ENCODE peak calls at places on chromosomes 11 and 22, in ten cellular contexts. D, U, E, R, O, M, J, T, X and S are unnamed samples.

GRCh38 chr11:118064956-118065355 is 11.9 kb upstream of the TMPRSS4 start:
- DNase-seq in J (no peak), O (no peak), X (no peak), E (no peak), U (no peak), T (no peak), R (no peak), M (no peak), D (no peak), S (no peak)

GRCh38 chr11:85099522-85099921 is 527.6 kb downstream of the DLG2 start:
- DNase-seq in X (no peak), O (no peak), T (no peak), M (no peak), E (no peak), D (no peak), R (no peak), J (no peak), U (no peak), S (no peak)

GRCh38 chr22:46450931-46451660 is 86.3 kb downstream of the CELSR1 start:
- DNase-seq in X (no peak), T (no peak), M (no peak), E (no peak), J (no peak), R (peak; percentile 40), D (peak; percentile 73), O (peak; percentile 88), U (no peak), S (no peak)

GRCh38 chr11:104918113-104918824 is 20.0 kb upstream of the CASP12 start:
- DNase-seq in R (peak; percentile 44), E (no peak), O (no peak), M (no peak), X (no peak), D (peak; percentile 11), U (no peak), J (no peak), T (peak; percentile 89), S (peak; percentile 52)

GRCh38 chr22:43185860-43186261 is 1.1 kb downstream of the TTLL12 start:
- DNase-seq in M (peak; percentile 61), E (no peak), T (peak; percentile 28), U (peak; percentile 82), X (peak; percentile 85), R (peak; percentile 45), O (peak; percentile 83), D (peak; percentile 23), J (peak; percentile 27), S (no peak)

GRCh38 chr11:124240621-124241397 is at the start of gene OR8G1:
- DNase-seq in R (no peak), J (no peak), M (no peak), D (no peak), O (no peak), U (no peak), E (no peak), X (no peak), T (no peak), S (no peak)

GRCh38 chr11:72406536-72407507 is 27.5 kb downstream of the CLPB start:
- DNase-seq in J (no peak), O (no peak), M (no peak), D (peak; percentile 52), R (peak; percentile 21), U (no peak), E (no peak), X (no peak), T (peak; percentile 18), S (no peak)

GRCh38 chr11:90294526-90294925 is 71.7 kb upstream of the CHORDC1 start:
- DNase-seq in J (no peak), D (no peak), T (no peak), M (no peak), R (no peak), E (no peak), X (no peak), U (no peak), O (no peak), S (no peak)

GRCh38 chr22:46373838-46374662 is 38.5 kb downstream of the TRMU start:
- DNase-seq in J (no peak), U (no peak), R (no peak), M (peak; percentile 64), X (no peak), D (no peak), O (no peak), E (no peak), T (no peak), S (no peak)

GRCh38 chr11:17208257-17208999 is 642 bp upstream of the PIK3C2A start:
- DNase-seq in T (peak; percentile 81), D (peak; percentile 81), U (no peak), O (no peak), R (peak; percentile 44), M (peak; percentile 90), J (peak; percentile 84), E (no peak), X (no peak), S (peak; percentile 33)

GRCh38 chr11:15926071-15926470 is 430.3 kb downstream of the SOX6 start:
- DNase-seq in R (no peak), O (no peak), X (peak; percentile 18), U (no peak), T (no peak), M (no peak), D (peak; percentile 63), E (no peak), J (no peak), S (no peak)

GRCh38 chr11:110897035-110897434 is 184.8 kb upstream of the ARHGAP20 start:
- DNase-seq in J (no peak), R (peak; percentile 60), X (no peak), M (no peak), D (no peak), O (no peak), E (no peak), U (no peak), T (peak; percentile 94), S (peak; percentile 62)

GRCh38 chr22:20549232-20549841 is 41.9 kb downstream of the MED15 start:
- DNase-seq in R (no peak), U (peak; percentile 71), O (no peak), T (peak; percentile 61), J (no peak), D (no peak), E (no peak), X (no peak), M (no peak), S (no peak)

GRCh38 chr11:76885390-76886097 is 24.8 kb downstream of the ACER3 start:
- DNase-seq in M (no peak), R (no peak), T (peak; percentile 79), U (peak; percentile 46), O (peak; percentile 69), J (no peak), E (no peak), X (no peak), D (peak; percentile 79), S (no peak)

GRCh38 chr22:48485144-48486135 is 1342.2 kb downstream of the BRD1 start:
- DNase-seq in T (no peak), R (no peak), J (no peak), U (no peak), D (no peak), M (no peak), X (peak; percentile 40), O (peak; percentile 46), E (no peak), S (no peak)

GRCh38 chr11:32939866-32940265 is 47.3 kb downstream of the QSER1 start:
- DNase-seq in X (no peak), R (peak; percentile 9), E (no peak), T (no peak), U (no peak), J (no peak), O (no peak), D (no peak), M (no peak), S (no peak)

GRCh38 chr11:11505190-11505589 is 116.6 kb downstream of the GALNT18 start:
- DNase-seq in J (no peak), U (no peak), M (no peak), R (no peak), T (no peak), D (peak; percentile 32), X (no peak), E (no peak), O (no peak), S (no peak)

GRCh38 chr22:37564111-37564711 is 3.9 kb downstream of the CDC42EP1 start:
- DNase-seq in O (no peak), T (peak; percentile 45), X (no peak), E (no peak), D (no peak), M (no peak), R (no peak), J (no peak), U (no peak), S (no peak)

GRCh38 chr11:119859684-119860083 is 130.7 kb upstream of the NECTIN1 start:
- DNase-seq in D (no peak), J (no peak), X (no peak), O (no peak), T (no peak), R (no peak), U (no peak), E (no peak), M (no peak), S (no peak)

GRCh38 chr11:2857918-2858317 is 27.7 kb downstream of the CDKN1C start:
- DNase-seq in R (no peak), T (no peak), X (no peak), U (no peak), M (no peak), J (no peak), D (no peak), O (no peak), E (no peak), S (no peak)

GRCh38 chr11:74984730-74985129 is 4.0 kb upstream of the NEU3 start:
- DNase-seq in J (no peak), R (no peak), E (no peak), T (no peak), D (no peak), X (no peak), U (no peak), O (no peak), M (no peak), S (no peak)

GRCh38 chr22:38316340-38317236 is 645 bp downstream of the CSNK1E start:
- DNase-seq in M (peak; percentile 36), O (peak; percentile 90), T (peak; percentile 63), E (no peak), R (peak; percentile 81), J (peak; percentile 67), U (peak; percentile 80), D (peak; percentile 51), X (no peak), S (no peak)

GRCh38 chr11:133338588-133338987 is 193.7 kb downstream of the OPCML start:
- DNase-seq in E (no peak), O (no peak), D (no peak), U (no peak), T (no peak), X (no peak), R (no peak), M (no peak), J (no peak), S (no peak)

GRCh38 chr11:83195176-83195531 is 1.6 kb downstream of the ANKRD42 start:
- DNase-seq in U (no peak), J (peak; percentile 60), T (no peak), X (no peak), E (peak; percentile 35), D (no peak), R (no peak), O (no peak), M (peak; percentile 47), S (no peak)

GRCh38 chr11:73143126-73143838 is 1.2 kb upstream of the FCHSD2 start:
- DNase-seq in J (peak; percentile 49), X (peak; percentile 44), D (no peak), U (no peak), R (no peak), E (peak; percentile 37), O (no peak), M (peak; percentile 38), T (no peak), S (no peak)

GRCh38 chr11:123526027-123526805 is 96.1 kb downstream of the GRAMD1B start:
- DNase-seq in O (no peak), D (no peak), R (peak; percentile 11), E (no peak), X (no peak), M (no peak), U (no peak), T (no peak), J (no peak), S (no peak)

GRCh38 chr22:42881982-42882656 is 25.0 kb upstream of the ARFGAP3 start:
- DNase-seq in U (no peak), T (no peak), M (no peak), R (no peak), O (no peak), J (peak; percentile 68), D (no peak), E (no peak), X (peak; percentile 96), S (no peak)

GRCh38 chr11:12390687-12391110 is 13.3 kb downstream of the PARVA start:
- DNase-seq in M (no peak), R (no peak), T (no peak), O (no peak), J (no peak), U (no peak), D (no peak), E (no peak), X (no peak), S (no peak)